ENCODE peak calls at places on chromosome 1, in five cellular contexts. P is CD8-positive, alpha-beta memory T cell; Z is CD4-positive, CD25-positive, alpha-beta regulatory T cell; C is K562; M is hepatocyte. N is an unnamed sample.

GRCh38 chr1:37089750-37090149 is 55.4 kb upstream of the GRIK3 start:
- DNase-seq in P (no peak), Z (no peak), C (no peak), M (no peak), N (no peak)

GRCh38 chr1:171645553-171646336 is 6.7 kb downstream of the MYOC start:
- DNase-seq in P (no peak), Z (no peak), C (no peak), M (peak; percentile 24), N (peak; percentile 58)

GRCh38 chr1:245336149-245336983 is 181.6 kb downstream of the KIF26B start:
- DNase-seq in P (no peak), Z (no peak), C (no peak), M (no peak), N (no peak)

GRCh38 chr1:3161130-3161840 is 92.3 kb downstream of the PRDM16 start:
- DNase-seq in P (no peak), Z (no peak), C (no peak), M (no peak), N (no peak)

GRCh38 chr1:210262167-210262896 is 29.7 kb downstream of the SERTAD4 start:
- DNase-seq in P (no peak), Z (no peak), C (no peak), M (peak; percentile 52), N (no peak)

GRCh38 chr1:57704811-57705210 is 281.0 kb upstream of the DAB1 start:
- DNase-seq in P (no peak), Z (no peak), C (no peak), M (no peak), N (no peak)

GRCh38 chr1:39567302-39567701 is 9.3 kb downstream of the PABPC4 start:
- DNase-seq in P (no peak), Z (no peak), C (no peak), M (no peak), N (no peak)

GRCh38 chr1:238642231-238642630 is 744.1 kb upstream of the CHRM3 start:
- DNase-seq in P (no peak), Z (no peak), C (no peak), M (peak; percentile 10), N (no peak)

GRCh38 chr1:160217466-160218165 is 12.4 kb downstream of the PEA15 start:
- DNase-seq in P (no peak), Z (no peak), C (no peak), M (no peak), N (no peak)

GRCh38 chr1:11130406-11130805 is 30.7 kb upstream of the EXOSC10 start:
- DNase-seq in P (no peak), Z (no peak), C (no peak), M (no peak), N (no peak)

GRCh38 chr1:197437891-197438853 is 170.1 kb downstream of the CRB1 start:
- DNase-seq in P (no peak), Z (no peak), C (no peak), M (no peak), N (no peak)

GRCh38 chr1:58971629-58972140 is 187.8 kb upstream of the JUN start:
- DNase-seq in P (no peak), Z (no peak), C (peak; percentile 56), M (peak; percentile 86), N (no peak)

GRCh38 chr1:31523769-31524168 is 52.5 kb upstream of the TINAGL1 start:
- DNase-seq in P (no peak), Z (no peak), C (no peak), M (peak; percentile 55), N (no peak)

GRCh38 chr1:106651028-106651752 is 405.3 kb upstream of the PRMT6 start:
- DNase-seq in P (no peak), Z (no peak), C (no peak), M (peak; percentile 4), N (no peak)

GRCh38 chr1:231806623-231807470 is 180.3 kb downstream of the DISC1 start:
- DNase-seq in P (no peak), Z (no peak), C (peak; percentile 69), M (peak; percentile 65), N (peak; percentile 31)

GRCh38 chr1:185016880-185017279 is 28.5 kb upstream of the RNF2 start:
- DNase-seq in P (no peak), Z (no peak), C (peak; percentile 32), M (no peak), N (no peak)

GRCh38 chr1:24327886-24328285 is 8.7 kb downstream of the GRHL3 start:
- DNase-seq in P (no peak), Z (no peak), C (no peak), M (no peak), N (no peak)

GRCh38 chr1:204114606-204115005 is 37.2 kb downstream of the ETNK2 start:
- DNase-seq in P (no peak), Z (no peak), C (no peak), M (no peak), N (no peak)

GRCh38 chr1:240465531-240465940 is 146.4 kb downstream of the GREM2 start:
- DNase-seq in P (no peak), Z (no peak), C (peak; percentile 5), M (no peak), N (no peak)

GRCh38 chr1:49136738-49137251 is 360.1 kb upstream of the BEND5 start:
- DNase-seq in P (no peak), Z (no peak), C (no peak), M (no peak), N (no peak)

GRCh38 chr1:173410794-173411236 is 66.3 kb upstream of the PRDX6 start:
- DNase-seq in P (no peak), Z (no peak), C (no peak), M (no peak), N (no peak)

DNA sequence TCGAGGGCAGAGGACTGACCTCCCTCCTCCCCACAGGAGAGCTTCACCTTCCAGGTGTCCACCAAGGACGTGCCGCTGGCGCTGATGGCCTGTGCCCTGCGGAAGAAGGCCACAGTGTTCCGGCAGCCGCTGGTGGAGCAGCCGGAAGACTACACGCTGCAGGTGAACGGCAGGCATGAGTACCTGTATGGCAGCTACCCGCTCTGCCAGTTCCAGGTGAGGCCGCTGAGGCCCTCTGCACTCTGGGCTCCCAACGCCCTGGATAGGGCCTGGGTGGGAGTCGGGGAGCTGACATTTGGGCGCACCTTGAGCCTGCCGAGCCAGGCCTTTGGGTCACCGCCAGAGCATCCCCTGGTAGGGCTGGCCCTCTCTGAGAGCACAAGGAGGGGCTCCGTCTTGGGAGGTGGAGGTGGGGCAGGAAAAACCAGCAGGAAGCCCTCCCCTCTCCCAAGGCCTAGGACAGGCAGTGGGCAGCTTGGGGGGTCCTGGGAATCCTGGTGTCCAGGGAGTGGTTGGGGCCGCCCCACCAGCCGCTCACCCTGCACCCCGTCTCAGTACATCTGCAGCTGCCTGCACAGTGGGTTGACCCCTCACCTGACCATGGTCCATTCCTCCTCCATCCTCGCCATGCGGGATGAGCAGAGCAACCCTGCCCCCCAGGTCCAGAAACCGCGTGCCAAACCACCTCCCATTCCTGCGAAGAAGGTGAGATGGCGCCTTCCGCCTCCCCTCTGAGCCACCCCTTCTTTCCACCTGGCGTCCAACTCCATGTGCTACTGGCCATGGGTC is 65.1 kb downstream of the PIK3CD start:
- DNase-seq in P (peak; percentile 57), Z (no peak), C (no peak), M (no peak), N (no peak)
- H3K27ac ChIP-seq in P (peak overlapping the region; percentile 81), Z (peak overlapping the region; percentile 85), C (peak overlapping the region; percentile 87), M (no peak overlapping the region), N (no peak overlapping the region)

GRCh38 chr1:52641307-52641706 is 8.3 kb downstream of the SHISAL2A start:
- DNase-seq in P (no peak), Z (no peak), C (no peak), M (no peak), N (no peak)
- H3K27ac ChIP-seq in P (no peak overlapping the region), Z (no peak overlapping the region), C (no peak overlapping the region), M (no peak overlapping the region), N (no peak overlapping the region)

GRCh38 chr1:224735159-224735558 is 119.0 kb downstream of the CNIH3 start:
- DNase-seq in P (no peak), Z (no peak), C (no peak), M (no peak), N (no peak)
- H3K27ac ChIP-seq in P (no peak overlapping the region), Z (no peak overlapping the region), C (no peak overlapping the region), M (no peak overlapping the region), N (no peak overlapping the region)

GRCh38 chr1:66931548-66932124 is 6.8 kb downstream of the MIER1 start:
- DNase-seq in P (peak; percentile 25), Z (peak; percentile 15), C (no peak), M (no peak), N (no peak)
- H3K27ac ChIP-seq in P (peak overlapping the region; percentile 94), Z (peak overlapping the region; percentile 89), C (peak overlapping the region; percentile 89), M (peak overlapping the region; percentile 98), N (no peak overlapping the region)

DNA sequence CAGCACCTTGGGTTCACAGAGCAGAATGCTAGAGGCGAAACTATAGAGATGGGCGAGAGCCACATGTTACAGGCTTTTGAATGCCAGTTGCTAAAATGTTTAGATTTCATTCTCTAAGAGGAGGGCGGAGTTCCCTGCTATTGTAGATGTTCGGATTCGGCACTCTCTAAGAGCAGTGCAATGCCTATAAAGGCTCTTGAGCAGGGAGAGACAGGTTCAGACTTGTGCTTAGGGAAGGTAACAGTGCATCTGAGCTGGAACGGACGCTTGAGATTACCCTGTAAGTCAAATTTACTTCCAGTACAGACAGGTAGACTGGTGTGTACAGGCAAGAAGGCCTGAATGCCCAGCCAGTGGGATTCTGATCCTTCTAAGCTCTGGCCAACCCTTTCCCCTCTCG is 15.3 kb downstream of the LURAP1 start:
- DNase-seq in P (no peak), Z (no peak), C (no peak), M (no peak), N (no peak)
- H3K27ac ChIP-seq in P (no peak overlapping the region), Z (no peak overlapping the region), C (no peak overlapping the region), M (peak overlapping the region; percentile 43), N (no peak overlapping the region)

GRCh38 chr1:25631750-25632495 is 15.3 kb downstream of the MAN1C1 start:
- DNase-seq in P (no peak), Z (no peak), C (no peak), M (no peak), N (no peak)
- H3K27ac ChIP-seq in P (no peak overlapping the region), Z (peak overlapping the region; percentile 55), C (no peak overlapping the region), M (no peak overlapping the region), N (no peak overlapping the region)

N was measured in substantia nigra.